ENCODE peak calls at places on chromosomes 12 and 14, in five cellular contexts. Q is CD8-positive, alpha-beta memory T cell; P is MM.1S; A is T-helper 17 cell; F is mesenchymal stem cell. R is an unnamed sample.
A peak's percentile ranks its signal among the peaks of the same experiment; 100 is the strongest.

GRCh38 chr14:87034680-87035079 is 958.3 kb downstream of the GALC start:
- DNase-seq in P (peak; percentile 15), A (no peak), F (no peak), Q (no peak), R (no peak)

GRCh38 chr12:52643233-52644077 is 8.6 kb downstream of the KRT2 start:
- DNase-seq in Q (no peak), F (no peak), A (no peak), P (no peak), R (no peak)

GRCh38 chr12:124777399-124778372 is 86.0 kb downstream of the SCARB1 start:
- DNase-seq in F (no peak), Q (no peak), P (no peak), A (no peak), R (no peak)

GRCh38 chr12:54016051-54016450 is 7.3 kb downstream of the HOXC8 start:
- DNase-seq in P (no peak), F (no peak), Q (no peak), A (no peak), R (no peak)

GRCh38 chr12:6925239-6925542 is 2.6 kb upstream of the ATN1 start:
- DNase-seq in F (no peak), P (no peak), Q (no peak), A (no peak), R (no peak)

GRCh38 chr14:91770185-91770584 is 38.3 kb upstream of the CATSPERB start:
- DNase-seq in A (no peak), Q (no peak), P (no peak), F (no peak), R (no peak)

GRCh38 chr12:47343684-47344567 is 264.2 kb upstream of the AMIGO2 start:
- DNase-seq in F (peak; percentile 21), Q (no peak), A (no peak), P (no peak), R (peak; percentile 88)

GRCh38 chr14:97336816-97337215 is 539.6 kb downstream of the VRK1 start:
- DNase-seq in F (no peak), P (no peak), A (no peak), Q (no peak), R (no peak)

GRCh38 chr12:28958553-28959195 is 190.4 kb upstream of the FAR2 start:
- DNase-seq in Q (no peak), A (no peak), F (no peak), P (no peak), R (peak; percentile 49)

GRCh38 chr12:60072911-60073310 is 477.1 kb downstream of the SLC16A7 start:
- DNase-seq in Q (no peak), P (no peak), F (peak; percentile 12), A (no peak), R (peak; percentile 67)

GRCh38 chr12:32032205-32032810 is 73.1 kb downstream of the RESF1 start:
- DNase-seq in F (peak; percentile 37), P (no peak), Q (no peak), A (no peak), R (peak; percentile 23)

GRCh38 chr14:34619399-34619920 is 10.5 kb downstream of the SNX6 start:
- DNase-seq in P (no peak), F (no peak), A (no peak), Q (no peak), R (no peak)

GRCh38 chr14:92121207-92121669 is 268 bp downstream of the NDUFB1 start:
- DNase-seq in Q (no peak), A (no peak), P (peak; percentile 28), F (peak; percentile 62), R (peak; percentile 43)

GRCh38 chr12:90741611-90742010 is 213.4 kb downstream of the CCER1 start:
- DNase-seq in A (no peak), F (no peak), Q (no peak), P (no peak), R (no peak)

GRCh38 chr14:29802211-29802610 is 125.4 kb downstream of the PRKD1 start:
- DNase-seq in P (no peak), F (no peak), A (no peak), Q (no peak), R (no peak)
- H3K9me3 ChIP-seq in P (no peaks in the 10 kb centered on the region), F (no peaks in the 10 kb centered on the region), A (no peaks in the 10 kb centered on the region), Q (no peaks in the 10 kb centered on the region), R (no peaks in the 10 kb centered on the region)

DNA sequence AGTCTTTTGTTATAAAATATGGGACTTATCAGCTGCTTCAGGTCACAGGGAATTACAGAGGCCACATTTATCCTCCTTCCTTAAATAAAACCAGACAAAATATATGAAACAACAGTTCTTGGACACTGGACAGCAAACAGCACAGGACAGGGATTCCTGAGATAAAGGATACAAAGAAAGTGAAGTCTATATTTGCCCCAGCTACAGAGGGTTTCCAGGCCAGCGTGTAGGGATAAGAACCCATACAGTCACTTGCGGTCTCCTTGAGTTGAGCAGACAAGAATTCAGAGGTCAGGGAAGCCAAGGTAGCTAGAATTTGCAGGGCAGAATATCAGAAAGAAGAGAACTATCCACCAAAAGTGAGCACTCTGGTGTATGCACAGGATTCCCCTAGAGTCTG is 8.8 kb upstream of the LLPH start:
- DNase-seq in F (no peak), Q (no peak), P (no peak), A (no peak), R (no peak)
- H3K9me3 ChIP-seq in F (peaks cover 60% of the 10 kb centered on the region), Q (peaks cover 7% of the 10 kb centered on the region), P (no peaks in the 10 kb centered on the region), A (no peaks in the 10 kb centered on the region), R (peaks cover 6% of the 10 kb centered on the region)

GRCh38 chr14:70354204-70354603 is 5.3 kb downstream of the COX16 start:
- DNase-seq in P (no peak), Q (no peak), F (no peak), A (no peak), R (no peak)

GRCh38 chr14:70350078-70350477 is 9.4 kb downstream of the COX16 start:
- DNase-seq in A (no peak), Q (no peak), P (no peak), F (no peak), R (no peak)
- H3K9me3 ChIP-seq in A (no peaks in the 10 kb centered on the region), Q (no peaks in the 10 kb centered on the region), P (no peaks in the 10 kb centered on the region), F (no peaks in the 10 kb centered on the region), R (peaks cover 5% of the 10 kb centered on the region)

GRCh38 chr12:75474121-75474520 is 6.4 kb upstream of the GLIPR1 start:
- DNase-seq in P (no peak), Q (no peak), A (no peak), F (no peak), R (no peak)
- H3K9me3 ChIP-seq in P (no peaks in the 10 kb centered on the region), Q (no peaks in the 10 kb centered on the region), A (no peaks in the 10 kb centered on the region), F (no peaks in the 10 kb centered on the region), R (no peaks in the 10 kb centered on the region)

GRCh38 chr12:73506611-73507010 is 1031.0 kb upstream of the ATXN7L3B start:
- DNase-seq in F (no peak), Q (no peak), P (no peak), A (no peak), R (no peak)
- H3K9me3 ChIP-seq in F (peaks cover 21% of the 10 kb centered on the region), Q (no peaks in the 10 kb centered on the region), P (no peaks in the 10 kb centered on the region), A (peaks cover 2% of the 10 kb centered on the region), R (peaks cover 6% of the 10 kb centered on the region)

DNA sequence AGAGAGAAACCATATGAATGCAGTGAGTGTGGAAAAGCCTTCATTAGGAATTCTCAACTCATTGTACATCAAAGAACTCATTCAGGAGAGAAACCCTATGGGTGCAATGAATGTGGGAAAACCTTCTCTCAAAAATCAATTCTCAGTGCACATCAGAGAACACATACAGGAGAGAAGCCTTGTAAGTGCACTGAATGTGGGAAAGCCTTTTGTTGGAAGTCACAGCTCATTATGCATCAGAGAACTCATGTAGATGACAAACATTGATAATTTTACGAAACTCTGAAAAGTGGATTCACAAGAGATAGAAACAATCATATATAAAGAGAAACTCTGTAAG is 22.9 kb downstream of the ZNF268 start:
- DNase-seq in Q (no peak), A (no peak), F (no peak), P (no peak), R (no peak)
- H3K9me3 ChIP-seq in Q (peaks cover 79% of the 10 kb centered on the region), A (peaks cover 66% of the 10 kb centered on the region), F (peaks cover 89% of the 10 kb centered on the region), P (no peaks in the 10 kb centered on the region), R (peaks cover 64% of the 10 kb centered on the region)

GRCh38 chr14:89678715-89679220 is 261.7 kb upstream of the FOXN3 start:
- DNase-seq in F (no peak), P (no peak), Q (no peak), A (no peak), R (no peak)

GRCh38 chr14:89684139-89684538 is 267.1 kb upstream of the FOXN3 start:
- DNase-seq in A (no peak), F (no peak), P (no peak), Q (no peak), R (no peak)

GRCh38 chr14:89675590-89675989 is 258.6 kb upstream of the FOXN3 start:
- DNase-seq in F (no peak), P (no peak), Q (no peak), A (no peak), R (no peak)

GRCh38 chr14:89680156-89680555 is 263.1 kb upstream of the FOXN3 start:
- DNase-seq in Q (no peak), F (no peak), P (no peak), A (no peak), R (no peak)

DNA sequence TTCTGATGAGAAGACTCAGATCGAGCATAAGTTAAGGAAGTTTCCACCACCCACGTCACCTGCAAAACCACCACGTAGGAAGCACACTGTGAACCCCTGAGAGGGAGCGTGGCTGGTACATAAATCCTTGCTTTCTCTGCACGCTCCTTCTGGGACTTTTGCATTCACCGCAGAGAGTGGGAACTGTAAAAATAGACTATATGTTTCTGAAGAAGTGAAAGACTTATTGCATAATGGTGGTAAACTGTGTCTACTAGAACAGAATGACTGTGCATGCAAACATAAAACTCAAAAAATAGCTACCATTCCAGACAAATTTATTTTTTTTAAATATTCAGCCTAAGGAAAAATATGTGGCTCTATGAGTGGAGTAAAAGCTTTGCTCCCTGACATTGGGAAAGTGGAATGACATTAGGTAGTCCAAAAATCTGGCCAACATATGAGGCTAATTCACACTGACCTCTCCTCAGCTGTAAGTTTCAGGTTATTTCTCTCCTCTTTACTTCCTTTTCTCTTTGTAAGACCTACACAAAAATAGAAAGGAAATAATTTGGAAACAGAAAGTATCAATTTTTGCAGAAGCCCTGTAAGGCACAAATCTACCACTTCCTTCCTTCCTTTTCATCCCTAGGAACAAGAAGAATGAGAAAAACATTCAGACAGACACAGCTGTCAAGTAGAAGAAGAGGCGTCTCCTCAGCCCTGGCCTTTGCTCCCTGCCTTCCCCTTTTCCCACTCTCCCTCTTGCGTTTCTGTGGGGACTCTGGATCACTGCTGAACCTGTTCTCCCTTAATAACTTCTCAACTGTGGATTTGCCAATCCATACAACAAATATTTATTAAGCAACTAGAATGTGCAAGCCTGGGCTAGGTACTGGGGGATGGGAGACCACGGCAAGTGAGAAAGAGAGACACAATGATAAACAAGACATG is 264.3 kb upstream of the FOXN3 start:
- DNase-seq in Q (no peak), A (no peak), P (peak; percentile 11), F (no peak), R (no peak)
- H3K9me3 ChIP-seq in Q (no peaks in the 10 kb centered on the region), A (no peaks in the 10 kb centered on the region), P (no peaks in the 10 kb centered on the region), F (peaks cover 4% of the 10 kb centered on the region), R (peaks cover 1% of the 10 kb centered on the region)

GRCh38 chr14:20223410-20223809 is at the start of gene OR11H6:
- DNase-seq in P (no peak), F (no peak), A (no peak), Q (no peak), R (no peak)
- H3K9me3 ChIP-seq in P (no peaks in the 10 kb centered on the region), F (peaks cover 7% of the 10 kb centered on the region), A (no peaks in the 10 kb centered on the region), Q (no peaks in the 10 kb centered on the region), R (no peaks in the 10 kb centered on the region)

R was measured in IMR-90.